ENCODE peak calls at places on chromosomes 2 and 18, in eight cellular contexts. W is SK-N-SH; P is CD8-positive, alpha-beta T cell; L is heart left ventricle; M is brain microvascular endothelial cell; H is kidney epithelial cell; K is uterus; C is gastrocnemius medialis. Q is an unnamed sample.

GRCh38 chr2:42770288-42771131 is 6.6 kb upstream of the OXER1 start:
- DNase-seq in L (no peak), C (no peak), K (no peak), W (peak; percentile 92), M (peak; percentile 24), H (no peak), P (no peak), Q (peak; percentile 10)

GRCh38 chr18:77068890-77069312 is 63.7 kb downstream of the MBP start:
- DNase-seq in H (no peak), K (no peak), P (no peak), M (no peak), L (no peak), W (no peak), C (no peak), Q (no peak)

GRCh38 chr2:127776122-127776780 is 34.7 kb downstream of the WDR33 start:
- DNase-seq in M (peak; percentile 19), K (no peak), W (no peak), P (no peak), C (no peak), L (no peak), H (no peak), Q (no peak)

GRCh38 chr2:234467289-234467688 is 29.6 kb downstream of the ARL4C start:
- DNase-seq in P (no peak), M (peak; percentile 81), H (no peak), C (no peak), K (no peak), W (no peak), L (no peak), Q (peak; percentile 71)

GRCh38 chr18:7830468-7830867 is 263.4 kb downstream of the PTPRM start:
- DNase-seq in H (no peak), P (no peak), L (no peak), M (no peak), K (no peak), C (no peak), W (peak; percentile 21), Q (no peak)

GRCh38 chr2:71566271-71566858 is 113.0 kb downstream of the DYSF start:
- DNase-seq in M (no peak), P (no peak), W (no peak), K (no peak), L (no peak), H (no peak), C (no peak), Q (peak; percentile 43)

GRCh38 chr2:11004206-11004605 is 92.5 kb downstream of the KCNF1 start:
- DNase-seq in C (no peak), H (peak; percentile 57), M (peak; percentile 12), K (no peak), W (no peak), L (no peak), P (no peak), Q (no peak)

GRCh38 chr2:225192869-225193268 is 150.6 kb upstream of the DOCK10 start:
- DNase-seq in K (no peak), H (no peak), M (peak; percentile 11), P (no peak), W (no peak), C (no peak), L (no peak), Q (peak; percentile 5)

GRCh38 chr18:34223164-34223892 is 1.4 kb downstream of the NOL4 start:
- DNase-seq in K (no peak), M (no peak), W (peak; percentile 57), H (no peak), P (no peak), L (no peak), C (no peak), Q (no peak)

GRCh38 chr2:85655961-85656403 is 12.0 kb downstream of the SFTPB start:
- DNase-seq in L (no peak), P (no peak), C (no peak), K (no peak), M (no peak), W (no peak), H (no peak), Q (peak; percentile 86)

GRCh38 chr2:55951533-55951932 is 28.0 kb upstream of the EFEMP1 start:
- DNase-seq in P (no peak), H (no peak), L (no peak), W (no peak), K (no peak), C (no peak), M (no peak), Q (no peak)

DNA sequence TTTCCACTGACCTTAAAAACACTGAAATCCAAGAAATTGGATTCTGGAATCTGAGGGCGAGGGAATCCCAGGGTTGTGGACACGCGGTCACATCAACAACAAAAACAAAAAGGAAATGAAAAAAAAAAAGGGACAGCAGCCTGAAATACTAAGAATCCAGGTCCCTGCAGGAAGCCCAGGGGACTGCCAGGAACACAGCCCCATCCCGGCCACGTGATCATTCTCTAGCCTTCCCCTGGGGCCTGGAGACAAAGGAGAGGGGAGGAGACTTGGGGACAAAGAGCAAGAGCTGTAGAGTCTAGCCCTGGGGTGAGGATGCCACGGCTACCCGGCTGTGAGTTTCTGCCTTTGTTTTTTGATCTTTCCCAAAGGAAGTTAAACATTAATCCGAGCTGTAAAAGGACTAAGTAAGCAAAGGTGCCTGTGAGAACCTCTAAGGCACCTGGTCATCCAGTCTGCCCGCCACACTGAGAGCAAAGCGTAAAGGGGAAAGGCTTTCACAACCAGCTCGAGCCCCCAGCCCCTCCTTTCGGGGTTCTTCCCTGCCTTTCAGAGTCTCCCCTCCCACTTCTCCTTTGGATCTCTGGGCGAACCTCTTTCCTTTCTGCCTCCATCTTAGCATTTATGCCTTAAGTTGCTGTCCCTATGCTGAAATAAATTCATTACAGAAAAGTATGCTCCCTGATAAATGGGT is 57.9 kb upstream of the MSH2 start:
- DNase-seq in M (peak; percentile 65), K (peak; percentile 29), C (peak; percentile 7), P (no peak), H (peak; percentile 91), L (peak; percentile 82), W (peak; percentile 95), Q (peak; percentile 59)
- TF ChIP-seq CTCF in M (peak; percentile 36), K (no peak), C (no peak), P (no peak), H (no peak), L (peak; percentile 14), W (peak; percentile 36), Q (peak; percentile 21)

GRCh38 chr2:21912405-21912804 is 788.6 kb downstream of the TDRD15 start:
- DNase-seq in L (no peak), W (no peak), H (no peak), C (no peak), M (no peak), K (no peak), P (no peak), Q (no peak)

GRCh38 chr2:21915201-21915600 is 791.4 kb downstream of the TDRD15 start:
- DNase-seq in P (no peak), H (no peak), L (no peak), M (no peak), K (no peak), W (no peak), C (no peak), Q (no peak)

GRCh38 chr2:21920721-21921120 is 797.0 kb downstream of the TDRD15 start:
- DNase-seq in H (no peak), W (no peak), L (no peak), M (no peak), C (no peak), K (no peak), P (no peak), Q (no peak)

GRCh38 chr2:21916934-21917522 is 793.3 kb downstream of the TDRD15 start:
- DNase-seq in P (no peak), H (no peak), C (no peak), L (no peak), K (no peak), M (no peak), W (no peak), Q (no peak)
- TF ChIP-seq CTCF in P (no peak), H (peak; percentile 13), C (no peak), L (no peak), K (no peak), M (no peak), W (no peak), Q (no peak)

GRCh38 chr2:63544017-63544627 is 44.2 kb downstream of the WDPCP start:
- DNase-seq in C (no peak), K (no peak), W (peak; percentile 30), P (no peak), L (no peak), M (no peak), H (no peak), Q (no peak)
- TF ChIP-seq CTCF in C (no peak), K (no peak), W (peak; percentile 73), P (peak; percentile 47), L (no peak), M (peak; percentile 41), H (peak; percentile 53), Q (peak; percentile 81)

DNA sequence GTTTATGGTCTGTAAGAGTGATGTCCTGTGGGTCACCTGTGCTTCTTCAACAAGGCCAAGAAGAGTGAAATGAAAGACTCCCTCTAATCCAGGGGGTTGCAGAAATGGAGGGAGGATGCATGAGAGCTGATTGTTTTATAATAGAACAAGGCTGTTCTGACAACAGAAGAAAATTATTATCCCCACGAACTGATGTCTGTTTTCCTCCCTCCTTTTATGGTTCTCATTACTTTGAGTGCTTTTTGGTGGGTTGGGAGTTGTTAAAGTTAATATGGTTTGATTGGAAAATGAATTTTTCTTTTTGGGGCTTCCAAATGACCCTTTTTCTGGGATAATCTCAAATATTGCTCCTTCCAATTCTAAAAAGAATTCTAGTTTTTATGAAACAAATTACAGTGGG is 33.6 kb downstream of the GATA6 start:
- DNase-seq in L (no peak), M (no peak), W (no peak), P (no peak), H (no peak), C (no peak), K (no peak), Q (no peak)
- TF ChIP-seq CTCF in L (no peak), M (no peak), W (no peak), P (no peak), H (no peak), C (no peak), K (no peak), Q (no peak)

DNA sequence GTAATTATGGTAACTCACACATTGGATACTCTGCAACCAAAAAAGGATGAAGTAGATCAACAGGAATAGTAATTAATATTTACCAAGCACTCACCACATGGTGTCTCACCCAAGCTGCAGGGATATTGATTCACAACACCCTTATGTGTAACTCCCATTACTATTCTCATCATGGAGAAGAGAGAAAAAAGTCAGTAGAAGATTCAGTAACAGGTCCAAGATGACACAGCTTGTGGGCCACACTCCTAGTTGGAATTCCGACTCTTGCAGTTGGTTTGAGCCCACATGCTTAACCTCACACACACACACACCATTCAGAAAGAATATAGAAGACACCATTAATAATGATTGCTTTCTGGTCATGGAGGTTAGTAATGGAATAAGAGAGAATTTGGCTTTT is 1.7 kb upstream of the MLPH start:
- DNase-seq in M (no peak), C (no peak), L (no peak), H (no peak), W (no peak), P (no peak), K (no peak), Q (no peak)
- TF ChIP-seq CTCF in M (no peak), C (no peak), L (no peak), H (no peak), W (no peak), P (no peak), K (no peak), Q (no peak)

DNA sequence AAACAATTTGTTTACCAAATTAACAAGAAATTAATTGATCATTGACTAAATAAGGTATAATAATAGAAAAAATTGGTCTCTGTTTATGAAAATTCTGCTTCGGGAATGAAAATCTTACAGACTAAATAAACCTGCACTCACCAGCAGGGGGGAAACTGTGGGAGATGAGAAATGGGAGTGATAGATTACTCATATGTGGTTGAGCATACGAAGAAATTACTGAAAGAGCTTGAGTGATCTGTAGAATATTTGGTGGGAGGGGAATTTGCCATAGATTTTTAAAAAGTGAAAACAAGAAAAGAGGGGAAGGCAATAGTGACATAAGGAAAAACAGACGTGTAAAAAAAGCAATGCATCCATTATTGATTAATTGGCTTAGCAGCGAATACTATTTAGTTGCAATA is 2.2 kb downstream of the HMSD start:
- DNase-seq in P (no peak), K (no peak), W (no peak), H (no peak), C (no peak), M (peak; percentile 45), L (no peak), Q (peak; percentile 12)
- TF ChIP-seq CTCF in P (no peak), K (no peak), W (peak; percentile 50), H (peak; percentile 32), C (no peak), M (peak; percentile 60), L (no peak), Q (peak; percentile 71)